ENCODE peak calls at places on chromosomes 1 and 21, in four cellular contexts. One of them, this sample, is unnamed.

GRCh38 chr1:39358491-39358890 is 132.9 kb upstream of the BMP8A start:
- DNase-seq in activated CD4-positive, alpha-beta T cell treated with anti-CD3 and anti-CD28 coated beads, Interleukin-2, amount 50 U/mL, for 48 hours: no peak
- DNase-seq in brain microvascular endothelial cell: no peak
- DNase-seq in anterior cingulate cortex: no peak
- DNase-seq in this sample: no peak

GRCh38 chr1:236421022-236421421 is 26.9 kb downstream of the EDARADD start:
- DNase-seq in activated CD4-positive, alpha-beta T cell treated with anti-CD3 and anti-CD28 coated beads, Interleukin-2, amount 50 U/mL, for 48 hours: no peak
- DNase-seq in brain microvascular endothelial cell: peak; percentile 72
- DNase-seq in anterior cingulate cortex: no peak
- DNase-seq in this sample: no peak

GRCh38 chr21:45376459-45377324 is 28.3 kb upstream of the COL18A1 start:
- DNase-seq in activated CD4-positive, alpha-beta T cell treated with anti-CD3 and anti-CD28 coated beads, Interleukin-2, amount 50 U/mL, for 48 hours: no peak
- DNase-seq in anterior cingulate cortex: no peak
- DNase-seq in brain microvascular endothelial cell: no peak
- DNase-seq in this sample: no peak

GRCh38 chr1:87151500-87152421 is 176.9 kb upstream of the LMO4 start:
- DNase-seq in activated CD4-positive, alpha-beta T cell treated with anti-CD3 and anti-CD28 coated beads, Interleukin-2, amount 50 U/mL, for 48 hours: peak; percentile 42
- DNase-seq in anterior cingulate cortex: peak; percentile 47
- DNase-seq in brain microvascular endothelial cell: peak; percentile 69
- DNase-seq in this sample: peak; percentile 30

GRCh38 chr1:80731241-80731894 is 1069.4 kb upstream of the ADGRL2 start:
- DNase-seq in anterior cingulate cortex: no peak
- DNase-seq in activated CD4-positive, alpha-beta T cell treated with anti-CD3 and anti-CD28 coated beads, Interleukin-2, amount 50 U/mL, for 48 hours: no peak
- DNase-seq in brain microvascular endothelial cell: no peak
- DNase-seq in this sample: no peak

GRCh38 chr21:45390831-45391742 is 13.9 kb upstream of the COL18A1 start:
- DNase-seq in activated CD4-positive, alpha-beta T cell treated with anti-CD3 and anti-CD28 coated beads, Interleukin-2, amount 50 U/mL, for 48 hours: no peak
- DNase-seq in anterior cingulate cortex: no peak
- DNase-seq in brain microvascular endothelial cell: no peak
- DNase-seq in this sample: no peak

GRCh38 chr1:189336115-189337100 is 1141.3 kb downstream of the BRINP3 start:
- DNase-seq in brain microvascular endothelial cell: no peak
- DNase-seq in activated CD4-positive, alpha-beta T cell treated with anti-CD3 and anti-CD28 coated beads, Interleukin-2, amount 50 U/mL, for 48 hours: no peak
- DNase-seq in anterior cingulate cortex: no peak
- DNase-seq in this sample: no peak

GRCh38 chr1:35691080-35691479 is 27.6 kb downstream of the C1orf216 start:
- DNase-seq in anterior cingulate cortex: no peak
- DNase-seq in activated CD4-positive, alpha-beta T cell treated with anti-CD3 and anti-CD28 coated beads, Interleukin-2, amount 50 U/mL, for 48 hours: no peak
- DNase-seq in brain microvascular endothelial cell: no peak
- DNase-seq in this sample: no peak

GRCh38 chr1:21051177-21051576 is 125.5 kb downstream of the EIF4G3 start:
- DNase-seq in activated CD4-positive, alpha-beta T cell treated with anti-CD3 and anti-CD28 coated beads, Interleukin-2, amount 50 U/mL, for 48 hours: no peak
- DNase-seq in brain microvascular endothelial cell: no peak
- DNase-seq in anterior cingulate cortex: no peak
- DNase-seq in this sample: no peak

GRCh38 chr1:207631137-207631536 is 13.8 kb upstream of the CR1L start:
- DNase-seq in brain microvascular endothelial cell: no peak
- DNase-seq in anterior cingulate cortex: no peak
- DNase-seq in activated CD4-positive, alpha-beta T cell treated with anti-CD3 and anti-CD28 coated beads, Interleukin-2, amount 50 U/mL, for 48 hours: no peak
- DNase-seq in this sample: no peak

GRCh38 chr1:51101976-51102375 is at the start of gene C1orf185:
- DNase-seq in anterior cingulate cortex: no peak
- DNase-seq in activated CD4-positive, alpha-beta T cell treated with anti-CD3 and anti-CD28 coated beads, Interleukin-2, amount 50 U/mL, for 48 hours: no peak
- DNase-seq in brain microvascular endothelial cell: no peak
- DNase-seq in this sample: no peak

GRCh38 chr1:115062542-115063004 is 26.7 kb downstream of the TSPAN2 start:
- DNase-seq in brain microvascular endothelial cell: no peak
- DNase-seq in anterior cingulate cortex: no peak
- DNase-seq in activated CD4-positive, alpha-beta T cell treated with anti-CD3 and anti-CD28 coated beads, Interleukin-2, amount 50 U/mL, for 48 hours: peak; percentile 82
- DNase-seq in this sample: no peak

GRCh38 chr1:87052986-87053385 is 138.6 kb downstream of the HS2ST1 start:
- DNase-seq in anterior cingulate cortex: no peak
- DNase-seq in activated CD4-positive, alpha-beta T cell treated with anti-CD3 and anti-CD28 coated beads, Interleukin-2, amount 50 U/mL, for 48 hours: no peak
- DNase-seq in brain microvascular endothelial cell: no peak
- DNase-seq in this sample: no peak

GRCh38 chr1:187471555-187471954 is 642.8 kb downstream of the PLA2G4A start:
- DNase-seq in brain microvascular endothelial cell: no peak
- DNase-seq in activated CD4-positive, alpha-beta T cell treated with anti-CD3 and anti-CD28 coated beads, Interleukin-2, amount 50 U/mL, for 48 hours: no peak
- DNase-seq in anterior cingulate cortex: no peak
- DNase-seq in this sample: no peak

GRCh38 chr1:231918239-231919015 is 291.8 kb downstream of the DISC1 start:
- DNase-seq in anterior cingulate cortex: no peak
- DNase-seq in activated CD4-positive, alpha-beta T cell treated with anti-CD3 and anti-CD28 coated beads, Interleukin-2, amount 50 U/mL, for 48 hours: peak; percentile 13
- DNase-seq in brain microvascular endothelial cell: peak; percentile 74
- DNase-seq in this sample: no peak

GRCh38 chr1:230985711-230986110 is 6.8 kb downstream of the ARV1 start:
- DNase-seq in anterior cingulate cortex: no peak
- DNase-seq in brain microvascular endothelial cell: no peak
- DNase-seq in activated CD4-positive, alpha-beta T cell treated with anti-CD3 and anti-CD28 coated beads, Interleukin-2, amount 50 U/mL, for 48 hours: no peak
- DNase-seq in this sample: no peak

GRCh38 chr1:212242288-212242984 is 42.8 kb upstream of the PPP2R5A start:
- DNase-seq in anterior cingulate cortex: no peak
- DNase-seq in activated CD4-positive, alpha-beta T cell treated with anti-CD3 and anti-CD28 coated beads, Interleukin-2, amount 50 U/mL, for 48 hours: no peak
- DNase-seq in brain microvascular endothelial cell: no peak
- DNase-seq in this sample: no peak

GRCh38 chr1:219347843-219348475 is 174.3 kb downstream of the LYPLAL1 start:
- DNase-seq in brain microvascular endothelial cell: no peak
- DNase-seq in activated CD4-positive, alpha-beta T cell treated with anti-CD3 and anti-CD28 coated beads, Interleukin-2, amount 50 U/mL, for 48 hours: no peak
- DNase-seq in anterior cingulate cortex: no peak
- DNase-seq in this sample: no peak

This sample was measured in occipital lobe.